ENCODE peak calls at places on chromosomes 13 and 19, in eight cellular contexts. M is NCI-H524; D is ascending aorta; B is myocyte; W is glutamatergic neuron; U is brain pericyte; C is brain microvascular endothelial cell; T is stimulated activated CD8-positive, alpha-beta memory T cell treated with anti-CD3 and anti-CD28 coated beads, Interleukin-4, amount 100 ng/mL, for 24 hours. X is an unnamed sample.

GRCh38 chr13:26785845-26786630 is 25.5 kb upstream of the GPR12 start:
- DNase-seq in C (no peak), D (no peak), U (no peak), B (no peak), T (peak), W (no peak), M (peak), X (no peak)

GRCh38 chr19:2475018-2475701 is 767 bp upstream of the GADD45B start:
- DNase-seq in T (peak), W (no peak), U (no peak), B (peak), C (peak), D (peak), M (no peak), X (no peak)

GRCh38 chr19:47407417-47407774 is 11.9 kb downstream of the MEIS3 start:
- DNase-seq in W (peak), T (no peak), U (no peak), B (no peak), M (no peak), C (no peak), D (no peak), X (no peak)

GRCh38 chr19:40974633-40975037 is 16.4 kb upstream of the CYP2B6 start:
- DNase-seq in D (peak), T (peak), C (peak), B (peak), W (peak), M (peak), U (peak), X (no peak)

GRCh38 chr13:84400711-84401110 is 518.4 kb upstream of the SLITRK1 start:
- DNase-seq in C (peak), T (no peak), B (peak), W (no peak), U (no peak), M (no peak), D (no peak), X (no peak)

GRCh38 chr13:110913322-110913721 is 1.5 kb downstream of the ANKRD10 start:
- DNase-seq in B (peak), W (no peak), D (no peak), T (no peak), M (no peak), C (no peak), U (no peak), X (no peak)

GRCh38 chr19:8526345-8527062 is 12.5 kb upstream of the ZNF414 start:
- DNase-seq in D (peak), U (peak), M (peak), C (peak), B (peak), T (no peak), W (peak), X (no peak)

GRCh38 chr19:40774916-40775631 is at the start of gene MIA:
- DNase-seq in C (no peak), D (no peak), T (no peak), W (no peak), U (no peak), B (no peak), M (no peak), X (no peak)

GRCh38 chr19:1651548-1652394 is 644 bp downstream of the TCF3 start:
- DNase-seq in U (no peak), M (peak), B (peak), W (peak), D (no peak), T (no peak), C (no peak), X (no peak)

GRCh38 chr19:17743874-17744273 is 7.4 kb upstream of the FCHO1 start:
- DNase-seq in C (peak), W (no peak), T (no peak), U (no peak), B (no peak), M (no peak), D (no peak), X (no peak)

GRCh38 chr13:49421391-49421790 is 22.5 kb downstream of the CAB39L start:
- DNase-seq in U (no peak), W (no peak), B (no peak), C (no peak), M (peak), T (no peak), D (no peak), X (no peak)

GRCh38 chr13:25046985-25047660 is 48.8 kb upstream of the PABPC3 start:
- DNase-seq in W (peak), B (peak), M (peak), T (no peak), U (no peak), D (no peak), C (peak), X (no peak)

GRCh38 chr13:113862191-113862765 is 1.6 kb downstream of the GAS6 start:
- DNase-seq in U (no peak), T (no peak), W (no peak), B (peak), D (no peak), C (no peak), M (no peak), X (no peak)

GRCh38 chr13:74062933-74063332 is 71.3 kb downstream of the KLF12 start:
- DNase-seq in W (no peak), T (no peak), D (peak), C (peak), B (peak), U (no peak), M (no peak), X (no peak)

GRCh38 chr19:3211191-3211590 is 13.3 kb upstream of the CELF5 start:
- DNase-seq in T (no peak), M (no peak), C (no peak), W (no peak), B (no peak), D (no peak), U (no peak), X (no peak)

GRCh38 chr19:34336781-34337271 is 28.2 kb upstream of the GPI start:
- DNase-seq in U (no peak), M (peak), B (peak), C (no peak), D (peak), W (no peak), T (no peak), X (no peak)

GRCh38 chr13:99157046-99157445 is 43.6 kb upstream of the UBAC2 start:
- DNase-seq in T (no peak), B (no peak), C (no peak), M (no peak), W (no peak), U (no peak), D (no peak), X (no peak)

GRCh38 chr19:42281175-42282035 is 12.4 kb downstream of the CIC start:
- DNase-seq in D (peak), W (peak), T (no peak), M (no peak), C (no peak), B (peak), U (no peak), X (no peak)

X was measured in esophagus squamous epithelium.